ENCODE peak calls at places on chromosomes 4 and X, in four cellular contexts. One of them, this sample, is unnamed.

GRCh38 chr4:53313510-53313909 is 52.4 kb downstream of the SCFD2 start:
- DNase-seq in ACHN: peak
- DNase-seq in mammary epithelial cell: peak
- DNase-seq in endothelial cell of umbilical vein: no peak
- DNase-seq in this sample: no peak

GRCh38 chr4:114606240-114606639 is 7.6 kb downstream of the UGT8 start:
- DNase-seq in mammary epithelial cell: peak
- DNase-seq in endothelial cell of umbilical vein: no peak
- DNase-seq in ACHN: no peak
- DNase-seq in this sample: no peak

GRCh38 chr4:67131224-67131623 is 414.1 kb downstream of the CENPC start:
- DNase-seq in mammary epithelial cell: no peak
- DNase-seq in endothelial cell of umbilical vein: no peak
- DNase-seq in ACHN: no peak
- DNase-seq in this sample: no peak

GRCh38 chr4:107791902-107792301 is 32.8 kb upstream of the SGMS2 start:
- DNase-seq in endothelial cell of umbilical vein: peak
- DNase-seq in ACHN: no peak
- DNase-seq in mammary epithelial cell: no peak
- DNase-seq in this sample: no peak

GRCh38 chr4:121597346-121597934 is 99.3 kb downstream of the ANXA5 start:
- DNase-seq in endothelial cell of umbilical vein: no peak
- DNase-seq in ACHN: peak
- DNase-seq in mammary epithelial cell: peak
- DNase-seq in this sample: peak

GRCh38 chr4:55297346-55297745 is 48.7 kb upstream of the SRD5A3 start:
- DNase-seq in ACHN: no peak
- DNase-seq in endothelial cell of umbilical vein: no peak
- DNase-seq in mammary epithelial cell: peak
- DNase-seq in this sample: no peak

GRCh38 chr4:24850669-24851068 is 55.3 kb downstream of the SOD3 start:
- DNase-seq in endothelial cell of umbilical vein: peak
- DNase-seq in ACHN: peak
- DNase-seq in mammary epithelial cell: peak
- DNase-seq in this sample: peak

GRCh38 chr4:76989391-76990061 is 40.0 kb downstream of the SEPTIN11 start:
- DNase-seq in endothelial cell of umbilical vein: no peak
- DNase-seq in ACHN: no peak
- DNase-seq in mammary epithelial cell: no peak
- DNase-seq in this sample: no peak

GRCh38 chr4:120683902-120684540 is 238.5 kb downstream of the PRDM5 start:
- DNase-seq in endothelial cell of umbilical vein: peak
- DNase-seq in mammary epithelial cell: no peak
- DNase-seq in ACHN: no peak
- DNase-seq in this sample: peak

GRCh38 chr4:142358656-142359055 is 487.4 kb downstream of the INPP4B start:
- DNase-seq in ACHN: no peak
- DNase-seq in mammary epithelial cell: no peak
- DNase-seq in endothelial cell of umbilical vein: no peak
- DNase-seq in this sample: no peak

GRCh38 chr4:74654230-74654681 is 140.1 kb downstream of the BTC start:
- DNase-seq in ACHN: peak
- DNase-seq in mammary epithelial cell: peak
- DNase-seq in endothelial cell of umbilical vein: no peak
- DNase-seq in this sample: peak

GRCh38 chr4:153838564-153838963 is 49.7 kb upstream of the SFRP2 start:
- DNase-seq in endothelial cell of umbilical vein: no peak
- DNase-seq in mammary epithelial cell: no peak
- DNase-seq in ACHN: no peak
- DNase-seq in this sample: no peak

GRCh38 chrX:71492086-71493065 is 40.5 kb upstream of the OGT start:
- DNase-seq in mammary epithelial cell: peak
- DNase-seq in ACHN: peak
- DNase-seq in endothelial cell of umbilical vein: peak
- DNase-seq in this sample: no peak

GRCh38 chr4:15935504-15936392 is 2.8 kb downstream of the FGFBP1 start:
- DNase-seq in endothelial cell of umbilical vein: no peak
- DNase-seq in ACHN: no peak
- DNase-seq in mammary epithelial cell: no peak
- DNase-seq in this sample: no peak

GRCh38 chr4:141630854-141631253 is 5.5 kb upstream of the IL15 start:
- DNase-seq in endothelial cell of umbilical vein: no peak
- DNase-seq in ACHN: no peak
- DNase-seq in mammary epithelial cell: no peak
- DNase-seq in this sample: no peak